ENCODE peak calls at places on chromosomes 7 and 10, in six cellular contexts. I is tibial artery, K is foreskin fibroblast, G is GM12865, U is neural progenitor cell, T is CD14-positive monocyte. N is an unnamed sample.

GRCh38 chr10:84205853-84206513 is 11.6 kb downstream of the CDHR1 start:
- DNase-seq in I (no peak), K (no peak), G (no peak), U (no peak), T (no peak), N (no peak)

GRCh38 chr7:56009695-56010094 is 41.5 kb downstream of the PSPH start:
- DNase-seq in I (no peak), K (no peak), G (no peak), U (no peak), T (no peak), N (no peak)

GRCh38 chr10:77922551-77923179 is 3.9 kb downstream of the DLG5 start:
- DNase-seq in I (no peak), K (no peak), G (no peak), U (no peak), T (no peak), N (no peak)

GRCh38 chr7:81688622-81689411 is 81.0 kb downstream of the HGF start:
- DNase-seq in I (no peak), K (no peak), G (no peak), U (peak), T (no peak), N (no peak)

GRCh38 chr10:86439544-86439943 is 72.9 kb upstream of the GRID1 start:
- DNase-seq in I (peak), K (peak), G (no peak), U (no peak), T (peak), N (peak)

GRCh38 chr7:32290015-32290414 is 200.2 kb downstream of the LSM5 start:
- DNase-seq in I (no peak), K (no peak), G (no peak), U (no peak), T (no peak), N (no peak)

GRCh38 chr7:29274156-29275017 is 79.8 kb downstream of the CHN2 start:
- DNase-seq in I (no peak), K (peak), G (no peak), U (no peak), T (no peak), N (no peak)

GRCh38 chr10:69579661-69580060 is 6.4 kb upstream of the NEUROG3 start:
- DNase-seq in I (no peak), K (no peak), G (no peak), U (no peak), T (no peak), N (no peak)

GRCh38 chr10:18582803-18583202 is 68.6 kb downstream of the NSUN6 start:
- DNase-seq in I (no peak), K (no peak), G (peak), U (no peak), T (no peak), N (no peak)

GRCh38 chr10:104337985-104338735 is at the start of gene ITPRIP:
- DNase-seq in I (peak), K (peak), G (peak), U (peak), T (peak), N (peak)
- TF ChIP-seq CTCF in I (no peak), K (no peak), G (peak), U (peak), T (no peak), N (no peak)

GRCh38 chr7:138649506-138649905 is 51.7 kb downstream of the SVOPL start:
- DNase-seq in I (no peak), K (no peak), G (no peak), U (no peak), T (no peak), N (no peak)

DNA sequence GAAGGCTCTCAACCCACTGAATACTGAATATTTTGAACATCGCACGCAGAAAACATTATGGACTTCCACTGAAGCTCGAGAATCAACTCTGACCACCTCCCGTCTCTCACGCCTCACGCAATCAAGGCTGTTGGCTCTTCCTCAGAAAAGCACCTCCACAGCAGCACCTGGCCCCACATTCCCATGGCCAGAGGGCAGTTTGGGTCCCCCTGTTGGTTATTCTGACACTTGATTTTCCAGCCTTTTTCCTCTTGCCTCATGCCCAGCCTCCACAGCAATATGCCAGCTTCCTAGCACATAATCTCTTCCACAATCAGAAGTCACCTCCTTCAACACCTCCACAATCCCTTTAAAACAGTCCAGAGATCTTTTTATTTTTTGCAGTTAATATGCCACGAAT is 55.9 kb downstream of the SVOPL start:
- DNase-seq in I (no peak), K (no peak), G (no peak), U (peak), T (no peak), N (no peak)
- TF ChIP-seq CTCF in I (no peak), K (no peak), G (no peak), U (peak), T (no peak), N (no peak)

GRCh38 chr10:44513592-44513991 is 128.7 kb upstream of the CXCL12 start:
- DNase-seq in I (no peak), K (peak), G (no peak), U (no peak), T (no peak), N (no peak)
- TF ChIP-seq CTCF in I (no peak), K (peak), G (no peak), U (no peak), T (no peak), N (no peak)

GRCh38 chr10:30821994-30822692 is 192.6 kb upstream of the LYZL2 start:
- DNase-seq in I (no peak), K (peak), G (no peak), U (no peak), T (no peak), N (no peak)
- TF ChIP-seq CTCF in I (no peak), K (no peak), G (no peak), U (no peak), T (no peak), N (no peak)

GRCh38 chr10:44828515-44829142 is 82.5 kb upstream of the TMEM72 start:
- DNase-seq in I (no peak), K (peak), G (no peak), U (peak), T (no peak), N (no peak)
- TF ChIP-seq CTCF in I (no peak), K (no peak), G (no peak), U (no peak), T (no peak), N (no peak)

GRCh38 chr7:18700147-18700546 is 204.6 kb downstream of the HDAC9 start:
- DNase-seq in I (no peak), K (peak), G (peak), U (peak), T (no peak), N (no peak)
- TF ChIP-seq CTCF in I (no peak), K (no peak), G (peak), U (peak), T (peak), N (no peak)

GRCh38 chr7:114663502-114663901 is 248.9 kb downstream of the FOXP2 start:
- DNase-seq in I (no peak), K (peak), G (peak), U (peak), T (no peak), N (no peak)
- TF ChIP-seq CTCF in I (peak), K (peak), G (no peak), U (peak), T (no peak), N (no peak)